ENCODE peak calls at places on chromosomes 5 and 9, in five cellular contexts. D, O, L, C and E are unnamed samples.

GRCh38 chr9:135990468-135991429 is 29.6 kb upstream of the UBAC1 start:
- DNase-seq in D (peak; percentile 92), C (no peak), L (peak; percentile 89), O (peak; percentile 79), E (peak; percentile 78)

GRCh38 chr9:110048976-110049698 is 158.8 kb downstream of the C9orf152 start:
- DNase-seq in C (no peak), O (no peak), L (peak; percentile 65), D (no peak), E (no peak)

GRCh38 chr5:24363789-24364534 is 280.8 kb downstream of the CDH10 start:
- DNase-seq in C (no peak), L (no peak), D (no peak), O (no peak), E (no peak)

GRCh38 chr9:133701981-133702797 is 36.0 kb downstream of the SARDH start:
- DNase-seq in C (no peak), D (no peak), O (no peak), L (no peak), E (no peak)

GRCh38 chr5:121963409-121963808 is 1.6 kb downstream of the SRFBP1 start:
- DNase-seq in C (no peak), D (peak; percentile 3), O (no peak), L (no peak), E (no peak)

GRCh38 chr9:21615446-21615845 is 133.3 kb upstream of the IFNE start:
- DNase-seq in O (no peak), C (no peak), D (no peak), L (no peak), E (no peak)

GRCh38 chr5:154466147-154466546 is 11.9 kb downstream of the HAND1 start:
- DNase-seq in O (no peak), D (no peak), C (no peak), L (no peak), E (peak; percentile 32)

GRCh38 chr5:139167952-139168720 is 30.0 kb downstream of the SIL1 start:
- DNase-seq in D (no peak), O (no peak), C (no peak), L (peak; percentile 66), E (no peak)

GRCh38 chr9:96646081-96646991 is 8.8 kb downstream of the PRXL2C start:
- DNase-seq in L (no peak), O (no peak), C (no peak), D (no peak), E (no peak)

GRCh38 chr5:38401145-38401544 is 142.8 kb downstream of the EGFLAM start:
- DNase-seq in D (no peak), O (no peak), L (no peak), C (no peak), E (no peak)

GRCh38 chr5:170327802-170328201 is 30.2 kb upstream of the LCP2 start:
- DNase-seq in O (no peak), L (no peak), C (no peak), D (no peak), E (no peak)

GRCh38 chr5:37721447-37721871 is 118.4 kb downstream of the GDNF start:
- DNase-seq in C (peak; percentile 41), L (no peak), O (no peak), D (no peak), E (no peak)

GRCh38 chr5:98248949-98249348 is 524.5 kb upstream of the RGMB start:
- DNase-seq in O (no peak), C (no peak), D (no peak), L (no peak), E (no peak)

GRCh38 chr5:24742334-24742733 is 97.6 kb upstream of the CDH10 start:
- DNase-seq in C (no peak), O (no peak), L (no peak), D (no peak), E (no peak)

GRCh38 chr5:33969572-33970452 is 14.7 kb downstream of the SLC45A2 start:
- DNase-seq in L (peak; percentile 32), C (peak; percentile 27), D (peak; percentile 34), O (peak; percentile 6), E (peak; percentile 13)

GRCh38 chr5:84445049-84445685 is 60.5 kb upstream of the EDIL3 start:
- DNase-seq in C (no peak), O (no peak), L (no peak), D (no peak), E (no peak)

GRCh38 chr9:74800226-74800625 is 87.5 kb downstream of the TRPM6 start:
- DNase-seq in D (no peak), C (no peak), L (no peak), O (no peak), E (no peak)

GRCh38 chr9:396397-396796 is 181.7 kb downstream of the DOCK8 start:
- DNase-seq in L (no peak), C (no peak), D (no peak), O (no peak), E (no peak)

GRCh38 chr9:128712451-128713410 is 10.4 kb downstream of the PKN3 start:
- DNase-seq in L (peak; percentile 17), O (no peak), C (no peak), D (no peak), E (no peak)

GRCh38 chr9:4796988-4797956 is 4.5 kb downstream of the RCL1 start:
- DNase-seq in D (peak; percentile 72), C (no peak), O (peak; percentile 38), L (peak; percentile 51), E (peak; percentile 43)

GRCh38 chr9:111805262-111805661 is 10.5 kb upstream of the SHOC1 start:
- DNase-seq in L (no peak), D (no peak), O (no peak), C (no peak), E (no peak)

DNA sequence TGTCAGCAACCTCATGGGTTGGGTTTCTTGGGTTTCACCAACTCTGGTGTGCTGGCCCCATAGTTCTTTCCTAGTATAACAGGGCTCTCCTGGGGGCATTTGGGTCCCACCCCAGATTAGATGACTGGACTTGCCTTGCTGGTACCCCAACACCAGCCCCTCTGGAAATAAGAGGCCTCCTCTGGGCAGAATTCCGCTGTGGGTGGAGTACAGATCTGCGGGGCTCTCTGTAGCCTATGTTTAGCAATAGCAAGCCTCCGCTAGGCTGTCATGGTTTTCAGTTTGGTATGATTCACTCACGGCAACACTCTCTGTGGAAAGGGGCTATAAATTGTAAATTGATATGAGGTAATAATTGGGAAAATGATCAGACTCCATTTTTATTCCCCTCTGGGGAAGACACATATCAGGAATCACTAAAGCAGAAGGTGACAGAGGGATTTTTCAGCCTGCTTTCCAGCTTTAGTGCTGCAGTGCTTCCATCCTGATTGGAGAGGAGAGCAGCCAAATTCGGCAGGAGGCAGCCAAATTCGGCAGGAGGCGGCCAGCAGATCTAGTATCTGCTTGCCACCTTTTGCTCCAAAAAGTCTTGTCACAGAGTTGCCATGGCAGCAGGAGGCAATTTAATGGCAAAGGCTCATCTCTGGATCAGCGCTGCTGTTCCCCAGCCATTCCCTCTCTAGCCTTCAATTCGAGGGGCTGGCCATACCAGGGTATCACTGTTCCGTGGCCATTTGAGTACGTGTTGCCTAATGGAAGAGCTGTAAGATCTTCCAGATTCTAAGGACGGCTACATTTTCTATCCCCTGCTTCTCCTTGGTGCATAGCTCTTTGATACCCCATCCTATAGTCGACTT is 84.6 kb downstream of the SLC44A1 start:
- DNase-seq in C (no peak), D (no peak), O (no peak), L (no peak), E (no peak)
- TF ChIP-seq ZBTB33 in C (no peak), D (no peak), O (no peak), L (no peak), E (no peak)

DNA sequence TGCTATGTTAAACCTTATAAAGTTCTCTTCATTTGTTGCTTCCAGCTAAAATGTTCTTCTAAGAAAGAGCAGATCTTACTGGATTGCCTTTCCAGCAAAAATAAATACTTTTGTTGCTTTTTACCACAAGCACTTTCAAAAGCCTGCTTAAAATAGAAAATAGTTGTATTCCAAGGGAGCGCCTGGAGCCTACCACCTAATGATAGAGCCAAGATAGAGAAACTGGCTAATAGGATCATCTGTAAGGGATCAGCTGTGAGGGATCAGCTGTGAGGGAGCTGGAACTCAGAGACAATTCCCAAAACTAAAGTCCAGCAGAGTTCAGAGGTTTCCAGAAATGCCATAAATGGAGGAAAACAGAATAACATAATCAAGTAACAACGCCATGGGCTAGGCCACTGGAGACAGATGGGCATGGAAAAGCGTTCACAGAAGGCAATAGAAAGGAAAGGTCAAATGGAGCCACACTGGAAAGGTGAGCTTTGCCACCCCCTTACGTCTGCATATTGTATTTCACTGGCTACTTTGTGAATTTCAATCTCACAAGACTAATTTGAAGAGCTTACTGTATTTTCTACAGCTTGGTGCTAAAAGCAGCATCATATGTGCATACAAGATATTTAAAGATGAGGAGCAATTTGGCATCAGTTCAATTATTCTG is 140.6 kb upstream of the TLE4 start:
- DNase-seq in L (no peak), C (no peak), O (no peak), D (no peak), E (no peak)
- TF ChIP-seq ZBTB33 in L (no peak), C (no peak), O (no peak), D (no peak), E (no peak)

DNA sequence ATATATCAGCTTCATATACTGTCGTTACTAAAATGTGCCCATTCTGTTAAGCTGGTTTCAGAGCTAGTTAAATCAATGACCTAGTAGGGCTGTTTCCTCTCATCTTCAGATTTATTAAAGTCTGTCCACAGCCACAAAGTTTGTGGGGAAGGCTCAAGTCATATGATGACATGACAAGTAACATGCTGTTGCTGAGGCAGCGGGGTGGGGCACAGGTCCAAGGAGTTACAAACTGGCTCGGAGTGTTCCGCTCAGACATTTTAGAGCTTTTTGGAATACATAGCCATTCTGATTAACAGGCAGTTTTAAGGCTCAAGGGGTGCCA is 2.7 kb upstream of the ANP32B start:
- DNase-seq in O (no peak), L (no peak), D (peak; percentile 86), C (no peak), E (no peak)
- TF ChIP-seq ZBTB33 in O (no peak), L (no peak), D (no peak), C (no peak), E (no peak)

GRCh38 chr5:118614701-118615475 is 373.5 kb downstream of the DTWD2 start:
- DNase-seq in O (no peak), L (no peak), D (no peak), C (no peak), E (no peak)

GRCh38 chr5:118605761-118606160 is 382.6 kb downstream of the DTWD2 start:
- DNase-seq in L (no peak), O (no peak), C (no peak), D (no peak), E (no peak)

GRCh38 chr5:118616281-118616680 is 372.1 kb downstream of the DTWD2 start:
- DNase-seq in D (no peak), C (peak; percentile 12), O (no peak), L (no peak), E (no peak)

GRCh38 chr5:118606940-118607339 is 381.4 kb downstream of the DTWD2 start:
- DNase-seq in C (no peak), L (no peak), O (no peak), D (no peak), E (no peak)

DNA sequence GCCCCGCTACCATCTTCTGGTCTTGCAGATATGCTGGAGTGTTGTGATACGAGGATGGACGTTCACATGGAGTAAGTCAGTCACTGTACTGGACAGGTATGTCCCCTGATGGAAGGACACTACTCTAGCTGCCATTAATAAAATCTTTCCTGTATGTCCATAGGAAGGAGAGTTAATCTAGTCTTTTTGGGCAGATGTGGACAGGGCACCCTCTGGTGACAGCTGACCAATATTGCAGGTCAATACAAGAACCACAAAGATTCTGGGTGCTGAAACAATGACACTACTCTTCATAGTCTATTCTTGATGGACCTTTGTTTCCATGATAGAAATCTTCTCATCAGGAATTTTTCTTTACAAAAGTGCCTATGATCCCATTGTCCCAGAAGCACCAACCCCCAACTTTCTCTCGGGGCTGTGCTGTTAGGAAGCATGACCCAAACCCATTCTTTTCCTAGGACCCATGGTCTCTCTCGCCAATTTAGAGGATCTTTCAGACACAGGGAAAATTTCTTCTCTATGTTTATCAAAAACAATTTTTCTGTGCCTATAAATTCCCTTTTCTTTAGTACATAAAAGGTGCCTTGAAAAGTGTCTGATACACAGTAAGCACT is 376.9 kb downstream of the DTWD2 start:
- DNase-seq in L (peak; percentile 22), D (peak; percentile 17), O (peak; percentile 19), C (no peak), E (peak; percentile 10)
- TF ChIP-seq ZBTB33 in L (no peak), D (no peak), O (no peak), C (no peak), E (no peak)